ENCODE peak calls at places on chromosomes 2 and 18, in five cellular contexts. O is stomach, K is transverse colon, R is sigmoid colon, Z is GM12878. X is an unnamed sample.

GRCh38 chr2:214853906-214854305 is 44.4 kb upstream of the BARD1 start:
- DNase-seq in Z (no peak), O (no peak), R (no peak), K (no peak), X (no peak)

GRCh38 chr2:172324198-172324597 is 103.2 kb upstream of the ITGA6 start:
- DNase-seq in R (no peak), Z (no peak), O (no peak), K (no peak), X (no peak)

GRCh38 chr18:2425426-2426317 is 145.6 kb downstream of the METTL4 start:
- DNase-seq in O (no peak), R (no peak), Z (no peak), K (no peak), X (no peak)

GRCh38 chr2:240224676-240225075 is 84.2 kb upstream of the OTOS start:
- DNase-seq in Z (no peak), O (peak), R (no peak), K (no peak), X (no peak)

GRCh38 chr2:238006500-238006899 is 39.7 kb downstream of the UBE2F start:
- DNase-seq in K (no peak), O (no peak), Z (no peak), R (no peak), X (no peak)

GRCh38 chr2:73238976-73239375 is 4.9 kb downstream of the CCT7 start:
- DNase-seq in O (no peak), K (no peak), R (no peak), Z (no peak), X (no peak)

GRCh38 chr2:183349046-183349445 is 224.8 kb downstream of the NUP35 start:
- DNase-seq in K (no peak), O (no peak), R (no peak), Z (no peak), X (no peak)

GRCh38 chr18:31636387-31636786 is 44.7 kb downstream of the TTR start:
- DNase-seq in R (no peak), O (no peak), K (no peak), Z (no peak), X (no peak)

GRCh38 chr2:137123241-137123640 is 357.9 kb downstream of the THSD7B start:
- DNase-seq in Z (no peak), O (no peak), R (no peak), K (no peak), X (no peak)

GRCh38 chr2:11758639-11759038 is 12.2 kb downstream of the LPIN1 start:
- DNase-seq in R (no peak), K (no peak), O (no peak), Z (no peak), X (no peak)

GRCh38 chr2:64137567-64137966 is 6.7 kb downstream of the PELI1 start:
- DNase-seq in O (no peak), K (no peak), Z (no peak), R (no peak), X (no peak)

GRCh38 chr2:29837925-29838324 is 83.5 kb downstream of the ALK start:
- DNase-seq in R (no peak), Z (no peak), O (no peak), K (no peak), X (no peak)

GRCh38 chr2:218435003-218435982 is 16.4 kb downstream of the VIL1 start:
- DNase-seq in R (peak), O (no peak), K (peak), Z (no peak), X (no peak)

GRCh38 chr2:200735061-200735460 is 76.6 kb upstream of the BZW1 start:
- DNase-seq in R (no peak), O (no peak), Z (no peak), K (no peak), X (no peak)

GRCh38 chr2:43737097-43737854 is 36.6 kb upstream of the DYNC2LI1 start:
- DNase-seq in K (no peak), R (no peak), O (no peak), Z (no peak), X (no peak)

GRCh38 chr2:67272195-67272594 is 124.9 kb upstream of the ETAA1 start:
- DNase-seq in O (no peak), R (no peak), Z (no peak), K (no peak), X (no peak)

GRCh38 chr2:229901819-229902218 is 20.0 kb downstream of the TRIP12 start:
- DNase-seq in K (no peak), R (no peak), O (no peak), Z (no peak), X (no peak)

GRCh38 chr2:26141145-26141769 is 31.6 kb upstream of the GAREM2 start:
- DNase-seq in R (no peak), O (no peak), Z (no peak), K (no peak), X (no peak)

GRCh38 chr2:26144953-26145680 is 27.8 kb upstream of the GAREM2 start:
- DNase-seq in Z (peak), R (no peak), K (peak), O (peak), X (peak)

GRCh38 chr2:26139269-26140183 is 33.4 kb upstream of the GAREM2 start:
- DNase-seq in R (no peak), O (peak), Z (no peak), K (peak), X (no peak)

GRCh38 chr2:26148501-26148900 is 24.4 kb upstream of the GAREM2 start:
- DNase-seq in O (no peak), K (no peak), Z (no peak), R (no peak), X (no peak)

DNA sequence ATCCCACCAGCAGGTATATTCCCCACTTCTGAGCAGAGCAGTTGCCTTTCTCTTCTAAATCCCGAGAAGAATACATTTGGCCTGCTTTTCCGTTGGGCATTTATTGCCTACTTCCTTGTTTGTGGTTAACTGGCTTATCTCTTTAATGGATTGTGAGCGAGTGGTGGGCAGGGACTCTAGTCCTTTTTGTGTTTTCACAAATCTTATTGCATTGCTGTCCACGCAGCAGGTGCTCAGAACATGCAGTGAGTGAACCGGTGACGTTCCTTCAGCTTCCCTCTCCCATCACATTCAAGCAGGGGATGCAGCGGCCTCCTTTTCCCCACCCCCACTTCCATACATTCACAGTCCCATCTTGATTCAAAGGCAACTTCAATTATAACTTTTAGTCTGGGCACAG is 28.9 kb upstream of the GAREM2 start:
- DNase-seq in K (peak), R (no peak), O (no peak), Z (no peak), X (no peak)
- TF ChIP-seq EP300 in K (no peak), R (no peak), O (no peak), Z (no peak), X (no peak)

GRCh38 chr2:117407746-117408145 is 406.7 kb upstream of the DDX18 start:
- DNase-seq in Z (no peak), R (no peak), O (no peak), K (no peak), X (no peak)

GRCh38 chr2:117406443-117406842 is 408.0 kb upstream of the DDX18 start:
- DNase-seq in Z (no peak), K (no peak), R (no peak), O (no peak), X (no peak)

GRCh38 chr2:117409443-117409842 is 405.0 kb upstream of the DDX18 start:
- DNase-seq in O (no peak), K (no peak), Z (no peak), R (no peak), X (no peak)

GRCh38 chr2:117411983-117412382 is 402.5 kb upstream of the DDX18 start:
- DNase-seq in O (no peak), R (no peak), K (no peak), Z (no peak), X (no peak)
- TF ChIP-seq CTCF in O (no peak), R (no peak), K (no peak), Z (no peak), X (no peak)

GRCh38 chr2:9142551-9143263 is 63.9 kb upstream of the ASAP2 start:
- DNase-seq in R (peak), Z (no peak), K (peak), O (peak), X (peak)
- TF ChIP-seq POLR2A in R (no peak), Z (no peak), K (no peak), O (no peak), X (no peak)

DNA sequence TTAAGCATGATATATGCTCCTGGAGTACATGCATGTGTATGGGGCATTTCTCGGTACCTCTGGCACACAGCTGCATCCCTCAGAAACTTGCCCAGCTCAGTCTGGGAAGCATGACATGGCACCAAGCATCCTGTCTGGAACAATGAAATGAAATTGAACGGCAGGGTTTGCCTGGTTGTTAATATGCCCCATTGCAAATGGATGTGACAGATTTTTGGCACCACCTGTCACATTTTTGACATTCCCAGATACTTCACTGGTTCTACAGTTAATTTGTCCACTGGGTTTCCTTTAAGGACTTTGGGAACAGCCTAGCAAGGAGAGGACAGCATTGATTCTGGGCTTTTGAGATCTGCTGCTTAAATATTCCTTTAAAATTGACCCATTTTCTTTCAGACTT is 305.8 kb downstream of the TSN start:
- DNase-seq in Z (no peak), O (no peak), R (no peak), K (no peak), X (no peak)
- TF ChIP-seq EP300 in Z (no peak), O (no peak), R (no peak), K (no peak), X (no peak)

DNA sequence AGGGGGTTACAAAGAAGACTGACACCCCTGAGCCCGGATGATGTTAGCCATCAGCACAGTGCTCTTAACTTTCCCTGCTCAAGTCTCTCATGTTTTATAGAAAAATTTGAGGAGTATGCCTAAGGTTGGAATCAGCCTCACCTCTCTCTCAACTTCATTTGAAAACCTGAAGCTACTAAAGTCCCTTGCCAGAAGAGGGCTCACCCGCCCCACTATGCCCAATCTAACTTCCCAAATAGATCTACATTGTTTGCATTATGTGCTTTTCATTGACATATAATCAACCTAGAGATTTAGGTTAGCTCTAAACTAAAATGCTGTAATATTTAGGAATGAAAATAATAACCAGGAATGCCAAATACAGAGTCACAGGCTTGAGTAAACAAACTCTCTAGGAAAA is 305.4 kb downstream of the NCKAP5 start:
- DNase-seq in K (no peak), O (no peak), Z (no peak), R (no peak), X (no peak)
- TF ChIP-seq CTCF in K (no peak), O (peak), Z (peak), R (no peak), X (no peak)

GRCh38 chr2:96869281-96869823 is 528 bp downstream of the SEMA4C start:
- DNase-seq in K (peak), O (peak), Z (no peak), R (peak), X (peak)

GRCh38 chr2:96867756-96868554 is 1.9 kb downstream of the SEMA4C start:
- DNase-seq in K (no peak), Z (no peak), R (peak), O (no peak), X (no peak)

GRCh38 chr2:96866986-96867755 is 2.7 kb downstream of the SEMA4C start:
- DNase-seq in R (peak), O (no peak), Z (no peak), K (no peak), X (no peak)

GRCh38 chr2:96869824-96870630 is at the start of gene SEMA4C:
- DNase-seq in O (peak), Z (no peak), R (peak), K (peak), X (peak)

DNA sequence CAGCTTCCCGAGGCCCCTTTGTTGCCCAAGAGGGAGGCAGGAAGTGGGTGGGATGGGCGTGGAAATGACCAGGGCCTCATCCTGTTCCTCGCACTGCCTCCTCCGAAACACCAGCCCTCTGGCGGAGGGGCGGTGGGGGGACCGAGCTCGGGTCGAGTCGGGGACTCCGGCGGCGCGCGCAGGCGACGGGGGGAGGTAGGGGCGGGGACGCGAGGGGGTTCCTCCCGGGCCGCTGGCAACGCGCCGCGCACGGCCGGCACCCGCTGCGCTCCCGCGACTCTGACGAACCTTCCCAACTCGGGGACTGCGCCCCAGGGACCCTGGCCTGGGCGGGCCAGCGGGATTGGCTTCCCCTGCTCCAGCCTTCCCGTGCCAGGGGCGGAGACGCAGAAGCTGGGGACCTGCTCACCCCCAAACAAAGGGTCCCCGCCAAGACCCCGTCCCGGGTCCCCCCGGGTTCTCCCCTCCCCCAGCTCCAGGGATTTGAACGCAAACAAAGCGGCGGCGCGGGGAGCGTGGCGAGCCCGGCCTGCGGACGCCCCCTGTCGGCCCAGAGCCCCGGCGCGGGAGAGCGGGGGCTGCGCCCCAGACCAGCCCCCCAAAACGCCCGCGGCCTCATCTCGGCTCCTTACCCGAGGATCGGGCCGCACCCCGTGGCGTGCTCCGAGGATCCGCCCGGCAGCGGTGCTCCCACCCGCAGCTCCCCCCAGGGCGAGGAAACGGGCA is 1.2 kb downstream of the SEMA4C start:
- DNase-seq in R (peak), K (peak), O (peak), Z (peak), X (peak)
- TF ChIP-seq POLR2A in R (no peak), K (no peak), O (no peak), Z (peak), X (peak)

X was measured in tibial nerve.